ENCODE peak calls at places on chromosomes 3 and 15, in eight cellular contexts. F is SHP77, E is SW480, W is GM12892, J is HT-29, P is SK-N-MC, G is NCI-H460, L is testis. U is an unnamed sample.

GRCh38 chr15:62099171-62099601 is 32.4 kb downstream of the C2CD4A start:
- DNase-seq in F (peak; percentile 84), J (no peak), W (no peak), G (peak; percentile 77), L (no peak), E (no peak), P (no peak), U (no peak)

GRCh38 chr15:58393196-58393790 is 38.5 kb upstream of the LIPC start:
- DNase-seq in J (peak; percentile 75), W (no peak), G (no peak), L (no peak), E (no peak), P (no peak), F (no peak), U (no peak)

GRCh38 chr3:9497821-9498565 is 55.6 kb downstream of the LHFPL4 start:
- DNase-seq in G (no peak), W (no peak), L (no peak), F (no peak), E (peak; percentile 39), P (no peak), J (peak; percentile 19), U (peak; percentile 18)

GRCh38 chr3:50502584-50503423 is 630 bp downstream of the CACNA2D2 start:
- DNase-seq in F (no peak), P (no peak), G (no peak), L (no peak), E (no peak), J (no peak), W (no peak), U (no peak)

GRCh38 chr3:189144645-189145044 is 27.1 kb upstream of the TPRG1 start:
- DNase-seq in L (no peak), W (no peak), G (no peak), J (peak; percentile 72), P (no peak), F (peak; percentile 65), E (peak; percentile 79), U (no peak)

GRCh38 chr3:122564155-122564912 is at the start of the genes DTX3L and PARP9:
- DNase-seq in P (no peak), E (peak; percentile 79), L (peak; percentile 85), J (peak; percentile 88), G (peak; percentile 39), W (peak; percentile 72), F (peak; percentile 55), U (peak; percentile 80)

GRCh38 chr3:151168269-151169094 is 34.5 kb downstream of the GPR171 start:
- DNase-seq in E (peak; percentile 55), W (no peak), F (peak; percentile 39), L (peak; percentile 84), G (peak; percentile 63), P (peak; percentile 37), J (peak; percentile 87), U (peak; percentile 36)

GRCh38 chr3:19931767-19932188 is 2.2 kb downstream of the EFHB start:
- DNase-seq in J (no peak), L (no peak), W (no peak), F (no peak), E (peak; percentile 7), G (no peak), P (no peak), U (no peak)

GRCh38 chr3:15527031-15527459 is 5.5 kb upstream of the COLQ start:
- DNase-seq in P (no peak), L (no peak), E (no peak), G (no peak), J (peak; percentile 1), F (no peak), W (no peak), U (no peak)

U was measured in NCI-H226.